ENCODE peak calls at places on chromosomes 11 and 22, in five cellular contexts. Z is naive B cell; I is cerebellar cortex; G is activated naive CD4-positive, alpha-beta T cell treated with Interleukin-2 at 50 U/mL for 16 hours; U is neural crest cell. E is an unnamed sample.

GRCh38 chr22:48677168-48677520 is 1150.5 kb downstream of the BRD1 start:
- DNase-seq in U (no peak), G (no peak), I (no peak), Z (no peak), E (peak; percentile 49)

GRCh38 chr11:96614101-96614500 is 224.3 kb downstream of the JRKL start:
- DNase-seq in G (no peak), I (no peak), Z (no peak), U (no peak), E (no peak)

GRCh38 chr11:215581-216037 is 8.1 kb downstream of the RIC8A start:
- DNase-seq in U (no peak), I (no peak), Z (no peak), G (no peak), E (peak; percentile 35)

GRCh38 chr11:36455658-36456111 is 54.4 kb downstream of the TRAF6 start:
- DNase-seq in Z (no peak), I (no peak), G (no peak), U (peak; percentile 16), E (peak; percentile 95)

GRCh38 chr11:76139317-76139716 is 67.0 kb downstream of the WNT11 start:
- DNase-seq in Z (no peak), G (no peak), I (no peak), U (no peak), E (no peak)

GRCh38 chr22:32987081-32987631 is 71.0 kb downstream of the SYN3 start:
- DNase-seq in Z (no peak), G (no peak), I (peak; percentile 10), U (no peak), E (no peak)

GRCh38 chr22:37519268-37520195 is at the start of gene CARD10:
- DNase-seq in G (peak; percentile 17), U (no peak), I (no peak), Z (no peak), E (peak; percentile 79)

GRCh38 chr11:8096575-8096974 is 15.6 kb downstream of the TUB start:
- DNase-seq in Z (no peak), U (no peak), I (no peak), G (no peak), E (no peak)

GRCh38 chr11:78809931-78810481 is 235.3 kb upstream of the NARS2 start:
- DNase-seq in Z (no peak), U (no peak), G (no peak), I (no peak), E (no peak)

GRCh38 chr11:5596611-5597201 is at the start of gene TRIM6:
- DNase-seq in I (no peak), U (peak; percentile 25), Z (no peak), G (no peak), E (peak; percentile 88)